ENCODE peak calls at places on chromosomes 7 and 10, in seven cellular contexts. T is NB4; D is WTC11; N is HCT116; W is AG09319; S is HFF-Myc; A is CD4-positive, alpha-beta T cell. M is an unnamed sample.
A peak's percentile ranks its signal among the peaks of the same experiment; 100 is the strongest.

GRCh38 chr10:58328233-58328632 is 6.6 kb upstream of the UBE2D1 start:
- DNase-seq in S (no peak), D (no peak), W (no peak), N (no peak), T (no peak), A (no peak), M (no peak)

GRCh38 chr7:138493535-138493934 is 33.5 kb downstream of the TRIM24 start:
- DNase-seq in T (no peak), A (no peak), S (no peak), W (no peak), D (no peak), N (no peak), M (no peak)

GRCh38 chr7:94975316-94975715 is 67.9 kb downstream of the PPP1R9A start:
- DNase-seq in A (no peak), W (no peak), S (no peak), N (no peak), D (no peak), T (no peak), M (no peak)

GRCh38 chr10:51773681-51774080 is 74.3 kb upstream of the CSTF2T start:
- DNase-seq in A (no peak), N (no peak), T (no peak), W (no peak), D (no peak), S (no peak), M (no peak)

GRCh38 chr10:57692255-57692980 is 575.3 kb downstream of the IPMK start:
- DNase-seq in N (no peak), S (peak; percentile 49), W (peak; percentile 44), A (no peak), D (no peak), T (no peak), M (no peak)

GRCh38 chr7:139118234-139118802 is 8.8 kb upstream of the ZC3HAV1 start:
- DNase-seq in D (no peak), S (peak; percentile 26), A (no peak), T (peak; percentile 73), N (peak; percentile 32), W (no peak), M (no peak)

GRCh38 chr10:15197276-15197675 is 28.8 kb upstream of the NMT2 start:
- DNase-seq in W (no peak), A (no peak), N (no peak), T (no peak), D (no peak), S (no peak), M (no peak)

GRCh38 chr10:120818301-120818700 is 32.9 kb upstream of the WDR11 start:
- DNase-seq in D (peak; percentile 28), T (no peak), A (no peak), N (no peak), W (no peak), S (no peak), M (no peak)

GRCh38 chr10:69742928-69743602 is 58.6 kb upstream of the COL13A1 start:
- DNase-seq in A (no peak), D (peak; percentile 79), N (peak; percentile 18), T (peak; percentile 53), W (no peak), S (no peak), M (no peak)
- TF ChIP-seq CTCF in A (no peak), D (peak; percentile 28), N (peak; percentile 77), T (peak; percentile 71), W (peak; percentile 61), S (peak; percentile 69), M (no peak)

GRCh38 chr10:91091780-91092179 is 128.7 kb upstream of the PCGF5 start:
- DNase-seq in A (no peak), D (no peak), N (no peak), W (no peak), T (no peak), S (no peak), M (no peak)

GRCh38 chr10:91090761-91091529 is 129.5 kb upstream of the PCGF5 start:
- DNase-seq in D (no peak), W (no peak), S (no peak), N (no peak), A (no peak), T (peak; percentile 6), M (no peak)

GRCh38 chr10:91088300-91089140 is 131.9 kb upstream of the PCGF5 start:
- DNase-seq in W (no peak), T (peak; percentile 42), S (no peak), A (no peak), N (peak; percentile 1), D (no peak), M (no peak)
- TF ChIP-seq CTCF in W (peak; percentile 12), T (peak; percentile 4), S (no peak), A (peak; percentile 49), N (no peak), D (no peak), M (no peak)

DNA sequence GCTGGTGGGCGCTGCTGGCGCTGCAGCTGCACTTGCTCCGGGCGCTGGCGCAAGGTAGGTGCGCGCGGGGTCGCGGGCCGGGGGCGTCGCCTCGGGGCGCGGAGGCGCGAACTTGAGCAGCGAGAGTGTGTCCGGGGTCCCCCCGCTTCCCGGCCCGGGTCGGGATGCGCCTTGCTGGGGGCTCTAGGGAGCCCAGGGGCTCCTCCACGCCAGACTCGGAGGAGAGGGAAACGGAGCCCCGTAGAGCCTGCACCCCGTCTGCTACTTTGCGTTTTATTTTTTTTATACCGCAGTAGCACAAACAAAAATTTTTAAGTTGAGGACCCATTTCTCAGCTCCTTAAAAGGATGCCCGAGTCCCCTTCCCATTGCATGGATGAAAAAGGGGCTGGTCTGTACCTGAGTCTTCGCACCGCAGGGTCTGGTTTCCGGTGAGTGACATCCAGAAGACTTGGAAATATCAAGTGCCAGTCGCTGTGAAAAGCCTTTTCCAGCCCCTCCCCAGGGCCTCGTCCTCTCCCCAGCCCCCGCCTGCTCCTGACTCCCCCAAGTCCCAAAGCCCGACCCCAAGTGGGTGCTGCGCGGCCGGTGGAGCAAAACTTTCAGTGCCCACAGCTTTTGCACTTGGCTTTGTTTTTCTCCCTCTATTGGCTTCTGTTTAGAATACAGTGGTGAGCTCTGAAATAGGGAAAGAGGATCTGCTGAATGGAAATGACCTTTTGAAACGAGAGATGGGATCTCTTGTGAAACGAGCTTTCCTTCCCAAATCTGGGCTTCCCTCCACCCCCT is 973 bp downstream of the SDK1 start:
- DNase-seq in S (no peak), N (no peak), D (peak; percentile 43), T (no peak), A (no peak), W (no peak), M (peak; percentile 28)
- TF ChIP-seq CTCF in S (no peak), N (peak; percentile 1), D (no peak), T (no peak), A (no peak), W (peak; percentile 18), M (no peak)

GRCh38 chr10:104403625-104404024 is 50.0 kb downstream of the CFAP58 start:
- DNase-seq in W (no peak), N (no peak), T (no peak), A (no peak), S (no peak), D (no peak), M (no peak)
- TF ChIP-seq CTCF in W (no peak), N (no peak), T (no peak), A (no peak), S (no peak), D (no peak), M (no peak)

GRCh38 chr7:121521681-121522405 is 125.7 kb upstream of the FAM3C start:
- DNase-seq in D (no peak), N (no peak), S (no peak), A (no peak), T (no peak), W (no peak), M (no peak)
- TF ChIP-seq CTCF in D (no peak), N (no peak), S (no peak), A (no peak), T (no peak), W (no peak), M (no peak)

DNA sequence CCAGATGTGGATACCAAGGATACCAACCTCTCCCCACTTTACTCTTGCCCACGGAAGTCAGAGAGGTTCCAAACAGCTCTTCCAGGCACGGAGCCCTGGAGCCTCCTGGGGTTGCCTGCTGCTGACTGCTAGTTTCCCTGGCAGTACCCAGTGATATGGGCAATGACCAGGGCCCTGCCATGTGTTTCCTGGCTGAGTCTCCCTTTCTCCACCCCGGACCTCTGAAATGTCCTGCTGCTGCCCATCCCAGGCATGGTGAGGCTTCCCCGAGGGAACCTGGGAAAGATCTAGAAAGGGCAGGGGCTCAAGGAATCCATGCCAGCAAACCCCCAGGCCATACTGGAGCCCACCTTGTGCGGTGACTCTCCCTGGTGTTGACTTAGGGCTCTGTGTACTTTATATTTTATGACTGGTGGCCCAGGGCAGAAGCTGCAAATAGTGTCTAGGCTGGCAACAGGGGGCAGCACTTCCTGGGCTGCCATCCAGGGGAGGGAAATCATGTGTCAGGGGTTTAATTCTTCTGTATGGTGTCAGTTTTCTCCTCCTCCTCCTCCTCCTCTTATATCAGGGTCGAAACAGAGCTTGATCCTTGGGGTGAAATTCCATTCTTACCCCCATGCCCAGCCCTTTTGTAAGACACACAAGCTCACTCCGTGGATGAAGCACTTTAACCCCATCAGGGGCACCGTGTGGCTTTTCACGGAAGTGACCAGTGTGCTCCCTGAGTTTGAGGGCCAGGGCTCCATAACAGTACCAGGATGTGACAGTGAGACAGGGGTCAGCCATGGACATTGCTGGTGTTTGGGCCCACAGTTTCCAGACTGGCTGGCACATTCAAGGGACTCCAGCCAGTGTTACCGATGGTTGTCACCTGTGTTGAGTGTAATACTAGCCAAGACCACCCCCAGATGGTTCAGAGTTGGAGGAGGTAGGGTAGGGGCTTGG is 62.4 kb upstream of the GDF10 start:
- DNase-seq in W (no peak), A (no peak), D (no peak), N (no peak), S (no peak), T (no peak), M (no peak)
- TF ChIP-seq CTCF in W (no peak), A (no peak), D (no peak), N (peak; percentile 40), S (peak; percentile 20), T (no peak), M (no peak)

DNA sequence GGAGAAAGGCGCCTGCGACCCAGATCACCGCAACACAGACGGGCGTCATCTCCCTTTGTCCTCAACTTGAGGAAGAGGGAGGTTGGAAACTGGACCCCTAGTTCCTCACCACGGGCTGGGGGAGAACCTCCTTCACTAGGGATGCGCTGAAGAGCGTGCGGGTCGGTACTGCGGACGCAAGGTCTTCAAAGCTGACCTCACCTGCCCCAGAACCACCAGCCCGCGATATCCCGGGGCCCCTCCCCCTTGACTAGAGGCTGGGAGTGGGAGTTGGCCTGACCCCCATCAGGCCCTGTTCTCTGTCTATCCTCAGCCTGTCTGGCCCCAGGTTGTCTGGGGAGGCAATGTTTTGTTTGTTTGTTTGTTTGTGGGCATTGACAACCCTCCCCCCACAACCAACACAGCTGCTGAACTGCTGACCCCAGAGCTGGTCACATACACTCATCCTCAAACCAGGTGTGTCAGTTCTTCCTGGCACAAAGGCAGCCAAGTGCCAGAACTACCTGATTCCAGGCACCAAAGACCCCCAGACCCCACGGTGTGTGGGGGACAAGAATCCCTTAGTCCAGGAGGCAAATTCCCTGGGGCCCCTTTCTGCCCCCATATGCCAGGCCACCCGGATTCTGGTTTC is 2.9 kb downstream of the NPM3 start:
- DNase-seq in N (no peak), D (no peak), A (no peak), S (no peak), W (no peak), T (no peak), M (no peak)
- TF ChIP-seq CTCF in N (no peak), D (no peak), A (peak; percentile 33), S (no peak), W (no peak), T (no peak), M (no peak)

GRCh38 chr10:101066890-101067355 is 5.1 kb downstream of the KAZALD1 start:
- DNase-seq in S (no peak), W (no peak), D (no peak), N (no peak), A (no peak), T (no peak), M (no peak)
- TF ChIP-seq CTCF in S (no peak), W (no peak), D (no peak), N (no peak), A (peak; percentile 5), T (no peak), M (no peak)

GRCh38 chr7:140689199-140690152 is 7.0 kb upstream of the NDUFB2 start:
- DNase-seq in D (no peak), N (no peak), T (no peak), W (no peak), A (no peak), S (no peak), M (no peak)
- TF ChIP-seq CTCF in D (no peak), N (no peak), T (no peak), W (no peak), A (no peak), S (no peak), M (no peak)